ENCODE peak calls at places on chromosome 22, in four cellular contexts. U, B, G and C are unnamed samples.

GRCh38 chr22:32548039-32548438 is 73.4 kb downstream of the FBXO7 start:
- DNase-seq in G (no peak), U (no peak), B (no peak), C (peak)

GRCh38 chr22:19912236-19912999 is 29.2 kb upstream of the COMT start:
- DNase-seq in B (no peak), U (no peak), G (no peak), C (no peak)

GRCh38 chr22:19886605-19887250 is 32.1 kb upstream of the GNB1L start:
- DNase-seq in U (peak), G (no peak), B (peak), C (peak)

GRCh38 chr22:20639343-20639742 is 131.9 kb downstream of the MED15 start:
- DNase-seq in U (no peak), B (no peak), G (no peak), C (no peak)

GRCh38 chr22:41397143-41397811 is 15.5 kb downstream of the TEF start:
- DNase-seq in U (no peak), G (no peak), B (no peak), C (no peak)

GRCh38 chr22:28711820-28712777 is 29.5 kb downstream of the CHEK2 start:
- DNase-seq in U (no peak), B (no peak), G (peak), C (no peak)

GRCh38 chr22:24728790-24729637 is 45.5 kb downstream of the PIWIL3 start:
- DNase-seq in B (no peak), G (peak), U (peak), C (no peak)

GRCh38 chr22:47053865-47054185 is 291.4 kb downstream of the TBC1D22A start:
- DNase-seq in U (no peak), B (no peak), G (peak), C (peak)

GRCh38 chr22:36765131-36765942 is 10.6 kb downstream of the IFT27 start:
- DNase-seq in B (no peak), U (no peak), G (no peak), C (no peak)

GRCh38 chr22:29799217-29799680 is 32.1 kb downstream of the UQCR10 start:
- DNase-seq in U (peak), B (peak), G (peak), C (peak)

GRCh38 chr22:19527861-19528417 is 3.7 kb upstream of the CLDN5 start:
- DNase-seq in U (no peak), B (no peak), G (peak), C (no peak)

GRCh38 chr22:39090426-39091064 is 6.5 kb upstream of the APOBEC3H start:
- DNase-seq in G (no peak), U (no peak), B (peak), C (peak)

GRCh38 chr22:50060441-50061140 is 2.5 kb upstream of the TTLL8 start:
- DNase-seq in B (no peak), G (no peak), U (no peak), C (no peak)

GRCh38 chr22:29328055-29328454 is 12.6 kb upstream of the RASL10A start:
- DNase-seq in B (no peak), U (no peak), G (no peak), C (no peak)

GRCh38 chr22:39255449-39256185 is 10.8 kb upstream of the PDGFB start:
- DNase-seq in G (no peak), B (no peak), U (no peak), C (no peak)

GRCh38 chr22:35930933-35931332 is 97.7 kb downstream of the RBFOX2 start:
- DNase-seq in U (no peak), B (no peak), G (peak), C (no peak)

GRCh38 chr22:28009272-28009827 is 90.3 kb upstream of the PITPNB start:
- DNase-seq in G (peak), U (peak), B (peak), C (peak)

GRCh38 chr22:38412435-38413084 is 42.4 kb downstream of the KCNJ4 start:
- DNase-seq in B (no peak), U (no peak), G (no peak), C (peak)

DNA sequence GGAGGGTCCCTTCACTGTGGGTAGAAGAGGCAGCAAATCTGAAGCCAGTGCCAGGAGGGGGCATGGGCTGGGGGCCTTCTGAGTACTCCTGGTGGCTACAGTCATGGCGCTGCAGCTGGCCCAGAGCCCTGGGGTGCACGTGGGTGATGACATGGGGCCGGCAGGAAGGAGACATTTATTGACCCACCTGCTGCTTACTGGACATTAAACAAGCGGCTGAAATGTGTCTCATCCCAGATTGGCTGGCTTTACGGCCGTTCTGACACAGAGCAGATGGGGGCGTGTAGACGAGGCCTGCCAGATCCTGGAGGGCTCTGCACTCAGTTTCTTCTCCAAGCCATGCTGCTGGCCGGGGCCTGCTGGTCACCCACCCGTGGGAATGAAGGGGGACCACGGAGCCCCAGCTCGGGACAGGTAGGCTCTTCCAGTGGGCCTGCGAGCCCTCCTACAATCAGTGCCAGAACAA is 906.9 kb downstream of the BRD1 start:
- DNase-seq in G (no peak), B (no peak), U (no peak), C (no peak)
- H3K27ac ChIP-seq in G (no peak), B (no peak), U (no peak), C (no peak)

GRCh38 chr22:44686873-44687600 is 15.0 kb upstream of the PRR5 start:
- DNase-seq in G (peak), U (no peak), B (no peak), C (no peak)
- H3K27ac ChIP-seq in G (no peak), U (no peak), B (no peak), C (no peak)

GRCh38 chr22:26953380-26953807 is 296.0 kb downstream of the MIAT start:
- DNase-seq in B (no peak), G (no peak), U (no peak), C (no peak)
- H3K27ac ChIP-seq in B (no peak), G (no peak), U (no peak), C (no peak)

GRCh38 chr22:25760294-25760693 is 18.3 kb downstream of the MYO18B start:
- DNase-seq in B (no peak), G (no peak), U (no peak), C (no peak)
- H3K27ac ChIP-seq in B (peak), G (peak), U (peak), C (no peak)